ENCODE peak calls at places on chromosomes 2 and 18, in six cellular contexts. E, M, O, L, R and A are unnamed samples.

GRCh38 chr2:239970004-239970623 is 55.0 kb downstream of the NDUFA10 start:
- DNase-seq in L (no peak), M (no peak), E (no peak), O (no peak), R (peak; percentile 11), A (no peak)

GRCh38 chr2:160227252-160227651 is 27.2 kb upstream of the ITGB6 start:
- DNase-seq in R (peak; percentile 86), E (no peak), M (no peak), O (no peak), L (no peak), A (no peak)

GRCh38 chr2:102141915-102142828 is at the start of gene IL1R1:
- DNase-seq in L (peak; percentile 62), M (no peak), R (peak; percentile 85), E (no peak), O (peak; percentile 61), A (peak; percentile 92)

GRCh38 chr2:29006092-29006985 is 25.2 kb downstream of the TOGARAM2 start:
- DNase-seq in M (no peak), E (no peak), L (no peak), O (no peak), R (no peak), A (no peak)

GRCh38 chr2:12903272-12903671 is 186.5 kb downstream of the TRIB2 start:
- DNase-seq in E (no peak), L (no peak), R (peak; percentile 43), M (no peak), O (no peak), A (no peak)

GRCh38 chr2:172931923-172932520 is 143.6 kb upstream of the MAP3K20 start:
- DNase-seq in L (peak; percentile 67), M (peak; percentile 20), R (peak; percentile 72), O (peak; percentile 78), E (peak; percentile 49), A (peak; percentile 28)

GRCh38 chr2:238424313-238424700 is 2.4 kb upstream of the ASB1 start:
- DNase-seq in E (no peak), L (no peak), R (peak; percentile 39), M (no peak), O (no peak), A (no peak)

GRCh38 chr2:136134126-136134525 is 16.2 kb upstream of the CXCR4 start:
- DNase-seq in L (no peak), R (no peak), M (no peak), O (no peak), E (no peak), A (no peak)

GRCh38 chr2:95022309-95023221 is 2.9 kb upstream of the MAL start:
- DNase-seq in O (peak; percentile 89), E (peak; percentile 44), M (peak; percentile 54), L (peak; percentile 87), R (peak; percentile 56), A (peak; percentile 74)

GRCh38 chr2:221571108-221571390 is 1.1 kb downstream of the EPHA4 start:
- DNase-seq in R (no peak), L (no peak), O (no peak), E (peak; percentile 15), M (no peak), A (no peak)

GRCh38 chr2:218892693-218893348 is 12.2 kb downstream of the WNT10A start:
- DNase-seq in E (peak; percentile 64), R (peak; percentile 52), O (peak; percentile 70), L (peak; percentile 72), M (no peak), A (peak; percentile 83)

GRCh38 chr2:206915136-206915535 is 24.2 kb upstream of the CPO start:
- DNase-seq in M (peak; percentile 92), R (peak; percentile 78), L (no peak), E (peak; percentile 63), O (no peak), A (no peak)

GRCh38 chr2:200168641-200169265 is 137.7 kb upstream of the SPATS2L start:
- DNase-seq in L (peak; percentile 22), R (peak; percentile 51), E (no peak), O (no peak), M (no peak), A (no peak)

GRCh38 chr2:52074139-52074719 is 1042.3 kb upstream of the NRXN1 start:
- DNase-seq in O (no peak), E (no peak), R (no peak), L (no peak), M (no peak), A (no peak)

GRCh38 chr18:9926223-9926894 is 12.5 kb downstream of the VAPA start:
- DNase-seq in R (no peak), M (no peak), O (no peak), E (no peak), L (no peak), A (no peak)